ENCODE peak calls at places on chromosomes 7 and 10, in five cellular contexts. A is HCT116, F is pancreas, N is K562, G is right cardiac atrium. X is an unnamed sample.

GRCh38 chr7:21141476-21141875 is 286.4 kb upstream of the SP4 start:
- ATAC-seq in A (no peak), F (no peak), N (no peak), G (no peak), X (no peak)

GRCh38 chr7:96436880-96437279 is 115.0 kb upstream of the SLC25A13 start:
- ATAC-seq in A (no peak), F (no peak), N (no peak), G (no peak), X (no peak)

GRCh38 chr7:7799138-7799537 is 80.7 kb upstream of the RPA3 start:
- ATAC-seq in A (no peak), F (peak), N (no peak), G (no peak), X (no peak)

GRCh38 chr10:86346169-86346793 is 20.3 kb downstream of the GRID1 start:
- ATAC-seq in A (peak), F (no peak), N (no peak), G (no peak), X (no peak)

GRCh38 chr10:18501198-18501597 is 150.2 kb downstream of the NSUN6 start:
- ATAC-seq in A (no peak), F (no peak), N (no peak), G (no peak), X (no peak)

GRCh38 chr10:132149917-132150316 is 36.8 kb upstream of the DPYSL4 start:
- ATAC-seq in A (no peak), F (no peak), N (no peak), G (no peak), X (no peak)

GRCh38 chr7:143467724-143468123 is 9.9 kb upstream of the TAS2R41 start:
- ATAC-seq in A (no peak), F (no peak), N (no peak), G (no peak), X (no peak)

GRCh38 chr10:24962998-24963397 is 10.6 kb upstream of the PRTFDC1 start:
- ATAC-seq in A (peak), F (peak), N (peak), G (no peak), X (no peak)

GRCh38 chr10:69869291-69869841 is 67.7 kb downstream of the COL13A1 start:
- ATAC-seq in A (peak), F (peak), N (no peak), G (peak), X (no peak)

DNA sequence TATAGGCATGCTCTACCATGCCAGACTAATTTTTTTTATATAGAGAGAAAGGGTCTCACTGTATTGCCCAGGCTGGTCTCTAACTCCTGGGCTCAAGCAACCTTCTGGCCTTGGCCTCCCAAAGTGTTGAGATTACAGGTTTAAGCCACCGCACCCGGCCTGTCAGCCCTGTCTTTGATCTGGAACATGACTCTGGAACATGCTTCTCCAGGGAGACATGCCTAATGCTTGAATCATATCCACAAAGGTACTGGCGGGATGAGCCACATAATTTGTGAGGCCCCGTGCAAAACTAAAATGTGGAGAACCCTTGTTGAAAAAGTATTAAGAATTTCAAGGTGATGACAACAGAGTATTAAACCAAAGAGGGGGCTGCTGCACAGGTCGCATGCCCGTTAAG is 282.8 kb downstream of the ARHGAP12 start:
- ATAC-seq in A (peak), F (no peak), N (no peak), G (no peak), X (no peak)
- H3K27ac ChIP-seq in A (no peak), F (no peak), N (no peak), G (no peak), X (no peak)

GRCh38 chr10:73910764-73911552 is at the start of gene PLAU:
- ATAC-seq in A (peak), F (peak), N (peak), G (peak), X (peak)
- H3K27ac ChIP-seq in A (peak), F (peak), N (peak), G (peak), X (peak)

GRCh38 chr7:101088069-101088425 is 2.8 kb downstream of the TRIM56 start:
- ATAC-seq in A (no peak), F (no peak), N (no peak), G (no peak), X (no peak)
- H3K27ac ChIP-seq in A (no peak), F (no peak), N (no peak), G (no peak), X (no peak)

GRCh38 chr7:107993879-107994278 is 9.1 kb downstream of the LAMB1 start:
- ATAC-seq in A (no peak), F (peak), N (no peak), G (peak), X (no peak)
- H3K27ac ChIP-seq in A (no peak), F (peak), N (no peak), G (peak), X (peak)

DNA sequence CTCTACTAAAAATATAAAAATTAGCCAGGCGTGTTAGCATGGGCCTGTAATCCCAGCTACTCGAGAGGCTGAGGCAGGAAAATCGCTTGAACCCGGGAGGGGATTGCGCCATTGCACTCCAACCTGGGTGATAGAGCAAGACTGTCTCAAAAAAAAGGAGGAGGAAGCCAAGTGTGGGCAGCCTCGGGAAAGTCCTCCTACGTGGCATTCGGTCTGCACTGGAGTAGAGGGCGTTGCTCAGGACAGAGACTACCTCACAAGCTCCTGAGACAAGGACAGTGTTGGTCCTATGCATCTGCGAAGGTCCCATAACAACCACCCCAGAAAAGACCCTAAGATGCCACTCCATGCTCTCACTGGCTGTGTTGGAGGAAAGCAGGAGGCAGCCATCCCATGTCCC is 10.0 kb upstream of the SERPINE1 start:
- ATAC-seq in A (peak), F (no peak), N (no peak), G (no peak), X (no peak)
- H3K27ac ChIP-seq in A (peak), F (no peak), N (no peak), G (peak), X (no peak)

DNA sequence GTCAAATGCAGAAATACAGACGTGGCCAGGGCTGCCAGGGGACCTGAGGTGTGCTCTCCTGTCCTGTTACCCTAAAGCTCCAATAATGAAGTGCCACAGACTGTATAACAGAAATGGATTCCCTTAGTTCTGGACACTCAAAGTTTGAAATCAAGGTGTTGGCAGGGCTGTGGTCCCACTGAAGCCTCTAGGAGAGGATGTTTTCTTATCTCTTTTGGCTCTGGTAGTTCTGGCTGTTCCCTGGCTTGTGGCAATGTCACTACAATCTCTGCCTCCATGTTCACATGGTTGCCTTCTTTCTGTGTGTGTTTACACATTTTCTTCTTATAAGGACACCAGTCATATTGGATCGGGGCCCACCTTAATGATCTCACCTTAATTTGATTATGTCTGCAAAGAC is 15.3 kb upstream of the EEPD1 start:
- ATAC-seq in A (no peak), F (peak), N (no peak), G (no peak), X (no peak)
- H3K27ac ChIP-seq in A (no peak), F (peak), N (no peak), G (no peak), X (no peak)

X was measured in gastroesophageal sphincter.